ENCODE peak calls at places on chromosome 22, in five cellular contexts. V, X, I, M and F are unnamed samples.

GRCh38 chr22:30212363-30212995 is 34.1 kb downstream of the LIF start:
- DNase-seq in V (no peak), X (peak), I (peak), M (peak), F (peak)

GRCh38 chr22:32557424-32557823 is 82.8 kb downstream of the FBXO7 start:
- DNase-seq in V (no peak), X (no peak), I (peak), M (no peak), F (no peak)

GRCh38 chr22:28909375-28909774 is 26.0 kb downstream of the ZNRF3 start:
- DNase-seq in V (no peak), X (no peak), I (no peak), M (no peak), F (no peak)

GRCh38 chr22:19233189-19233661 is 54.7 kb upstream of the SLC25A1 start:
- DNase-seq in V (no peak), X (no peak), I (no peak), M (no peak), F (no peak)

GRCh38 chr22:41021039-41021654 is 70.0 kb downstream of the RBX1 start:
- DNase-seq in V (peak), X (no peak), I (peak), M (no peak), F (peak)

GRCh38 chr22:12601870-12602779 is 2925.9 kb upstream of the OR11H1 start:
- DNase-seq in V (no peak), X (no peak), I (no peak), M (no peak), F (peak)

GRCh38 chr22:29110946-29111345 is 38.1 kb downstream of the KREMEN1 start:
- DNase-seq in V (no peak), X (no peak), I (no peak), M (no peak), F (no peak)

GRCh38 chr22:36221799-36222751 is 17.3 kb downstream of the APOL2 start:
- DNase-seq in V (peak), X (no peak), I (no peak), M (peak), F (peak)

GRCh38 chr22:28594784-28595324 is 84.8 kb downstream of the TTC28 start:
- DNase-seq in V (no peak), X (peak), I (no peak), M (peak), F (peak)

GRCh38 chr22:32042924-32043323 is at the start of gene SLC5A1:
- DNase-seq in V (no peak), X (no peak), I (no peak), M (no peak), F (no peak)

GRCh38 chr22:48908547-48908946 is 919.1 kb downstream of the BRD1 start:
- DNase-seq in V (no peak), X (no peak), I (no peak), M (no peak), F (no peak)

DNA sequence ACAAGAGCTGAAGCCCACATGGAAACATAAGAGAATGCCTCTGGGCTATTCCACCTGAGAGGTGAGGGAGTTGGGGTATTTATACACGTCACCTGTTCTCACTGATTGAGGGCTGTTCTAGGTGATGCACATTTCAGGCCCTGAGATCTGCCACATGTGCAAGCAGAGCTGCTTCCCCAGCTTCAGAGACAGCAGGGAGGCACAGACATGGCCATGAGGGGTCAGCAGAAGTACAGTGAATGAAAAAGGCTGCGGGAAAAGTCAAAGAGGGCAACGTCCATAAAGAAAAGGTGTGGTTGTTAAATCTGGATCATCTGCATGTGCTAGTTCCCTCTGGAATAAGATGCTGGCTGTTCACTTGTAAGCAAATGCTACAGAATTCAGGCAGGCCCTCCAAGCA is 75.4 kb downstream of the GAB4 start:
- DNase-seq in V (no peak), X (no peak), I (no peak), M (no peak), F (no peak)
- TF ChIP-seq CTCF in V (no peak), X (no peak), I (no peak), M (no peak), F (peak)

GRCh38 chr22:22506736-22507135 is 1.8 kb downstream of the ZNF280B start:
- DNase-seq in V (no peak), X (no peak), I (no peak), M (no peak), F (no peak)

GRCh38 chr22:22513619-22514018 is 5.1 kb upstream of the ZNF280B start:
- DNase-seq in V (no peak), X (no peak), I (no peak), M (no peak), F (no peak)

GRCh38 chr22:22507743-22508273 is 734 bp downstream of the ZNF280B start:
- DNase-seq in V (no peak), X (no peak), I (no peak), M (no peak), F (no peak)

GRCh38 chr22:22508274-22509176 is at the start of gene ZNF280B:
- DNase-seq in V (peak), X (peak), I (peak), M (peak), F (peak)
- TF ChIP-seq CTCF in V (peak), X (peak), I (peak), M (peak), F (peak)

GRCh38 chr22:20745177-20745576 is 28.7 kb upstream of the SERPIND1 start:
- DNase-seq in V (no peak), X (no peak), I (no peak), M (no peak), F (no peak)
- TF ChIP-seq CTCF in V (no peak), X (no peak), I (no peak), M (no peak), F (no peak)

DNA sequence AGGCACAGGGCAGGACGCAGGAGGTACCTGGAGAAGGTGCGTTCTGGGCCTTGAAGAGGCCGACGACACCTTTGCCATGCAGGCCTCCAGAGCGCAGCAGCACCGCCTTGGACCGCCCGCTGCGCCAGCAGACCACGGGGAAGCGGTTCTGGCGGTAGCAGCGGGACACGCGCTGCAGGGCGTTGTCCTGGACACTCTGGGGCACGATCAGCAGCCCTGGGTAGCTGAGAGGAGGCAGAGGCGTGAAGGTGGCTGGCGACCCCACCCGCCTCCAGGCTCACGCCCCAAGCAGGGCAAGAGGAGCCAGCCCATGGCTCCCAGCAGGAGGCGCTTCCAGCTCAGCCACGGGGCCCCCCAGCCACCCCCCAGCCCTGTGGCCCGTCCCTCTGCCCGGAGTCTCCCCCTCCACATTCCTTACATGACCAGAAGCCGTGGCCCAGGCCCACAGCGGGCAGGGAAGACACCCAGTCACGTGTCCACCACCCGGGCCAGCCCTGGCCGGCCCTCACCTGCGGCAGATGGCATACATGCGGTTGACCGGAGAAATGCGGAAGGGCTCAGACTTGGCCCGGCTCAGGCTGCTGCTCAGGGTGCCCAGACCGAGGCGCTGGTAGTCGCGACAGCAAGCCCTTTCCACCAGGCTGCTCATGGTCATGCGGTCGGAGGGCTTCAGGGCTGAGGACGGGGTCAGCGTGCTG is 15.2 kb downstream of the SBF1 start:
- DNase-seq in V (no peak), X (no peak), I (no peak), M (no peak), F (no peak)
- TF ChIP-seq CTCF in V (no peak), X (no peak), I (no peak), M (no peak), F (no peak)

GRCh38 chr22:49991907-49992533 is 20.5 kb downstream of the IL17REL start:
- DNase-seq in V (no peak), X (no peak), I (no peak), M (no peak), F (no peak)

GRCh38 chr22:49994361-49995058 is 18.1 kb downstream of the IL17REL start:
- DNase-seq in V (no peak), X (no peak), I (no peak), M (no peak), F (no peak)

GRCh38 chr22:49991167-49991566 is 21.4 kb downstream of the IL17REL start:
- DNase-seq in V (no peak), X (no peak), I (no peak), M (no peak), F (no peak)

GRCh38 chr22:49993649-49994360 is 18.8 kb downstream of the IL17REL start:
- DNase-seq in V (peak), X (no peak), I (no peak), M (no peak), F (no peak)

DNA sequence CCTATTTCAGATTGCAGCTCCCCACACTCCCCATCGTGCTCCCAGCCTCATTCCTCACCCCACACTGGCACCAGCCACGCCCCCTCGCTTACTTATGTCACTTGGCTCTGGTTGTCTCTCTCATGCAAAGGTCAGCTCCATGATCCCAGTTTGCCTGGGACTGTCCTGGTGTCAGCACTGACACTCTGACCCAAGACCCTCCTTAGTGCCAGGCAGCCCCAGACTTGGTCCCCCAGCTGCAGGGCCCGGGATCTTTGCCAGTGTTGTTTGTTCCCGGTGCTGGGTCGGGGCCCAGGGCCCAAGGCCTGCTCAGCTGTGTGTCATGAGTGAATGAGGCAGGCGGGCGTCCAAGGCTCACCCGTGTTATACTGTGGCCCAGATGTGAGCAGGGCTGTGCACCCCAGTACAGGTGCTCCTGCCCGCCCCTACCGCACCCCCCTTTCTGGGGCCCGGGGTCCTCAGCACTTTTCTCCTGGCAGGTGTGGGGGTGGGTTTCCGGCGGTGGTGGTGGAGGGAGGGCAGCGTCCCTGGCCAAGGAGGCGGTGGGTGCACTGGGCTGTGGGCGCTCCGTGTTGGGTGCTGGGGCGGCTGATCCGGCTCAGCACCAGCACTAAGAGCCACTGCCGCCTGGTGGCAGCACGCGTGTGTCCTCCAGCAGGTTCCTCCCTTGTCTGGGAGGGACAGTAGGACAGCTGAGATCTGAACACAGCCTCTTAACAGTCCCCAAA is 19.5 kb downstream of the IL17REL start:
- DNase-seq in V (peak), X (no peak), I (no peak), M (peak), F (peak)
- TF ChIP-seq CTCF in V (peak), X (peak), I (peak), M (peak), F (peak)

GRCh38 chr22:23857606-23858483 is at the start of gene SLC2A11:
- DNase-seq in V (peak), X (peak), I (peak), M (peak), F (peak)
- TF ChIP-seq CTCF in V (peak), X (peak), I (peak), M (peak), F (peak)

GRCh38 chr22:47010211-47010610 is 247.8 kb downstream of the TBC1D22A start:
- DNase-seq in V (no peak), X (no peak), I (no peak), M (no peak), F (no peak)
- TF ChIP-seq CTCF in V (no peak), X (no peak), I (no peak), M (no peak), F (no peak)

DNA sequence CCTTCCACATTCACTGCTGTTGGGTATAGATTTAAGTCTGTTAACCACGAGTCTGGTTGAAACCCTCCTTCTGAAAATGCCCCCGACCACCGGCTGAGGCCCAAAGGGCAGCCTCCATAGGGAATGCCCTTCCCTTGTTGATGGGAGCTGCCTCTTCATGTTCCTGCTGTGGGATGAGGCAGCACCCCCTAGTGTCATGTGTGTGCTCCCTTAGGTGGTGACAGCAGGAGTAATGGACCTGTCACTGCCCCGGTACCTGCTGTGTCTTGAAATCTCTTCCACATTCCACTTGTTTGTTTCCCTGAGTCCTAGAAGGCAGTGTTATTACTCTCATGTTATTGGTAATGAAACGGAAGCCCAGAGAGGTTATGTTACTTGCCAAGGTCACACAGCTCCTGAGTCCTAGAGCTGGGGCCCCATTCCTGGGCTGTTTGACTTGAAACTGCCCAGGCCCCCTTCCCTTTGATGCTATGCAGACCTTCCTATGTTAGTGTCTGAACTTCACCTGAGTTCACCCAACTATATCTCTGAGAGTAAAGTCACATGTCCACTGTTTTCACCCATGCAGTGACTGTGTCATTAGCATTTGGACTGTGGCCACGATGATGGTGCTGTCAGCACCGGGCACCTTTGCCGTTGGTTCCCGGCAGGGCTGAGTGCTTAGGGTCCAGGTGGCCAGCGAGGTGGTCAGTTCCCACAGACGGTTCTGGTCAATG is 234.3 kb downstream of the TBC1D22A start:
- DNase-seq in V (no peak), X (no peak), I (no peak), M (no peak), F (no peak)
- TF ChIP-seq CTCF in V (peak), X (no peak), I (no peak), M (peak), F (peak)